ENCODE peak calls at places on chromosome 10, in seven cellular contexts. G, P, Q, X, D, A and K are unnamed samples.

GRCh38 chr10:33612551-33612950 is 278.1 kb upstream of the NRP1 start:
- DNase-seq in G (no peak), P (no peak), Q (no peak), X (no peak), D (no peak), A (no peak), K (no peak)

GRCh38 chr10:60353519-60354258 is 36.0 kb downstream of the ANK3 start:
- DNase-seq in G (no peak), P (no peak), Q (peak), X (no peak), D (no peak), A (no peak), K (no peak)

GRCh38 chr10:123062726-123063125 is 53.9 kb downstream of the ACADSB start:
- DNase-seq in G (no peak), P (no peak), Q (no peak), X (no peak), D (no peak), A (no peak), K (no peak)

GRCh38 chr10:110436554-110437350 is 61.0 kb upstream of the DUSP5 start:
- DNase-seq in G (no peak), P (no peak), Q (no peak), X (no peak), D (no peak), A (no peak), K (no peak)

GRCh38 chr10:120480065-120480600 is 23.1 kb downstream of the PLPP4 start:
- DNase-seq in G (no peak), P (no peak), Q (no peak), X (no peak), D (no peak), A (peak), K (peak)

GRCh38 chr10:88281592-88282268 is 301.4 kb downstream of the RNLS start:
- DNase-seq in G (no peak), P (no peak), Q (no peak), X (no peak), D (no peak), A (no peak), K (no peak)

GRCh38 chr10:75079436-75080083 is 31.9 kb upstream of the SAMD8 start:
- DNase-seq in G (no peak), P (no peak), Q (no peak), X (no peak), D (no peak), A (no peak), K (no peak)

GRCh38 chr10:1807196-1807595 is 69.9 kb upstream of the ADARB2 start:
- DNase-seq in G (no peak), P (no peak), Q (no peak), X (no peak), D (no peak), A (no peak), K (no peak)

GRCh38 chr10:14698487-14699170 is 76.1 kb downstream of the FAM107B start:
- DNase-seq in G (no peak), P (no peak), Q (no peak), X (no peak), D (no peak), A (no peak), K (no peak)

GRCh38 chr10:118721005-118721876 is 33.5 kb downstream of the CACUL1 start:
- DNase-seq in G (peak), P (peak), Q (no peak), X (peak), D (peak), A (no peak), K (no peak)

GRCh38 chr10:24908793-24909423 is 43.5 kb downstream of the PRTFDC1 start:
- DNase-seq in G (no peak), P (no peak), Q (no peak), X (no peak), D (no peak), A (no peak), K (no peak)

GRCh38 chr10:100979821-100980272 is 7.5 kb downstream of the MRPL43 start:
- DNase-seq in G (no peak), P (no peak), Q (no peak), X (no peak), D (no peak), A (no peak), K (peak)

GRCh38 chr10:116466715-116467422 is 39.2 kb downstream of the PNLIPRP3 start:
- DNase-seq in G (no peak), P (no peak), Q (no peak), X (peak), D (no peak), A (no peak), K (no peak)

GRCh38 chr10:122875843-122876492 is 3.4 kb downstream of the FAM24B start:
- DNase-seq in G (no peak), P (no peak), Q (no peak), X (no peak), D (no peak), A (peak), K (no peak)

GRCh38 chr10:33800545-33800944 is 466.1 kb upstream of the NRP1 start:
- DNase-seq in G (no peak), P (no peak), Q (no peak), X (no peak), D (no peak), A (no peak), K (no peak)

GRCh38 chr10:6473430-6473829 is 106.6 kb downstream of the PRKCQ start:
- DNase-seq in G (no peak), P (no peak), Q (no peak), X (peak), D (no peak), A (no peak), K (no peak)

GRCh38 chr10:89235073-89235798 is 16.3 kb downstream of the LIPA start:
- DNase-seq in G (no peak), P (no peak), Q (peak), X (no peak), D (no peak), A (no peak), K (no peak)